ENCODE peak calls at places on chromosomes 7 and 10, in seven cellular contexts. H is HS-5; N is foreskin fibroblast; Q is skeletal muscle cell; T is heart right ventricle; O is substantia nigra; S is central memory CD4-positive, alpha-beta T cell. D is an unnamed sample.

GRCh38 chr10:99412100-99412499 is 18.3 kb downstream of the GOT1 start:
- DNase-seq in H (no peak), N (no peak), Q (no peak), T (no peak), O (no peak), S (no peak), D (no peak)

GRCh38 chr7:105439174-105439893 is 50.6 kb upstream of the SRPK2 start:
- DNase-seq in H (peak), N (peak), Q (no peak), T (no peak), O (no peak), S (no peak), D (peak)

GRCh38 chr10:30151581-30152389 is 92.4 kb upstream of the JCAD start:
- DNase-seq in H (no peak), N (peak), Q (peak), T (peak), O (no peak), S (no peak), D (peak)

GRCh38 chr7:71298378-71298777 is 166.4 kb downstream of the GALNT17 start:
- DNase-seq in H (no peak), N (no peak), Q (no peak), T (no peak), O (no peak), S (no peak), D (no peak)

GRCh38 chr7:85469446-85469970 is 282.7 kb upstream of the SEMA3D start:
- DNase-seq in H (no peak), N (no peak), Q (no peak), T (no peak), O (no peak), S (no peak), D (no peak)

GRCh38 chr7:22849158-22849557 is 26.5 kb upstream of the TOMM7 start:
- DNase-seq in H (no peak), N (peak), Q (no peak), T (no peak), O (no peak), S (no peak), D (no peak)

GRCh38 chr7:99109108-99110051 is 34.5 kb downstream of the SMURF1 start:
- DNase-seq in H (no peak), N (no peak), Q (no peak), T (peak), O (no peak), S (no peak), D (no peak)

GRCh38 chr10:49222170-49222569 is 34.0 kb upstream of the TMEM273 start:
- DNase-seq in H (no peak), N (no peak), Q (no peak), T (no peak), O (no peak), S (no peak), D (no peak)

GRCh38 chr7:12017046-12017445 is 185.0 kb upstream of the THSD7A start:
- DNase-seq in H (no peak), N (no peak), Q (no peak), T (no peak), O (no peak), S (no peak), D (no peak)

GRCh38 chr10:3000063-3000462 is 67.3 kb upstream of the PFKP start:
- DNase-seq in H (no peak), N (no peak), Q (no peak), T (no peak), O (no peak), S (no peak), D (no peak)

GRCh38 chr10:12081879-12082560 is 13.3 kb downstream of the DHTKD1 start:
- DNase-seq in H (no peak), N (peak), Q (peak), T (no peak), O (no peak), S (no peak), D (no peak)

GRCh38 chr7:44471436-44471835 is 19.0 kb downstream of the NUDCD3 start:
- DNase-seq in H (no peak), N (no peak), Q (no peak), T (no peak), O (no peak), S (no peak), D (no peak)

GRCh38 chr7:74027683-74028320 is at the start of gene ELN:
- DNase-seq in H (no peak), N (no peak), Q (no peak), T (peak), O (peak), S (no peak), D (no peak)

GRCh38 chr7:111537134-111537533 is 25.2 kb downstream of the IMMP2L start:
- DNase-seq in H (no peak), N (no peak), Q (no peak), T (no peak), O (no peak), S (no peak), D (no peak)

GRCh38 chr7:106018566-106019338 is 55.7 kb downstream of the CDHR3 start:
- DNase-seq in H (no peak), N (no peak), Q (no peak), T (no peak), O (no peak), S (no peak), D (no peak)

GRCh38 chr10:29949411-29950011 is 109.9 kb downstream of the JCAD start:
- DNase-seq in H (peak), N (peak), Q (peak), T (no peak), O (no peak), S (no peak), D (peak)

D was measured in HS-27A.